ENCODE peak calls at places on chromosomes 16 and 17, in four cellular contexts. One of them, this sample, is unnamed.

GRCh38 chr17:63929860-63930766 is 2.0 kb downstream of the CD79B start:
- DNase-seq in PC-3: no peak
- DNase-seq in left ventricle myocardium inferior: no peak
- DNase-seq in fibroblast of lung: no peak
- DNase-seq in this sample: no peak

GRCh38 chr16:19008245-19008644 is 24.5 kb downstream of the TMC7 start:
- DNase-seq in PC-3: peak; percentile 50
- DNase-seq in left ventricle myocardium inferior: no peak
- DNase-seq in fibroblast of lung: peak; percentile 98
- DNase-seq in this sample: no peak

GRCh38 chr17:67477687-67478086 is 100.6 kb downstream of the PITPNC1 start:
- DNase-seq in left ventricle myocardium inferior: no peak
- DNase-seq in PC-3: peak; percentile 88
- DNase-seq in fibroblast of lung: peak; percentile 69
- DNase-seq in this sample: no peak

GRCh38 chr16:69827527-69827926 is 65.4 kb downstream of the WWP2 start:
- DNase-seq in left ventricle myocardium inferior: no peak
- DNase-seq in fibroblast of lung: no peak
- DNase-seq in PC-3: no peak
- DNase-seq in this sample: no peak

GRCh38 chr17:4968166-4968915 is 724 bp upstream of the SPAG7 start:
- DNase-seq in fibroblast of lung: no peak
- DNase-seq in PC-3: no peak
- DNase-seq in left ventricle myocardium inferior: no peak
- DNase-seq in this sample: peak; percentile 63

GRCh38 chr16:72561-73537 is at the start of gene RHBDF1:
- DNase-seq in fibroblast of lung: no peak
- DNase-seq in left ventricle myocardium inferior: peak; percentile 69
- DNase-seq in PC-3: peak; percentile 63
- DNase-seq in this sample: peak; percentile 10

GRCh38 chr16:57732011-57732410 is 3.6 kb upstream of the KATNB1 start:
- DNase-seq in fibroblast of lung: no peak
- DNase-seq in PC-3: no peak
- DNase-seq in left ventricle myocardium inferior: no peak
- DNase-seq in this sample: no peak

GRCh38 chr17:59234631-59235030 is 14.3 kb downstream of the GDPD1 start:
- DNase-seq in left ventricle myocardium inferior: no peak
- DNase-seq in PC-3: no peak
- DNase-seq in fibroblast of lung: no peak
- DNase-seq in this sample: no peak

GRCh38 chr16:27313422-27314160 is at the start of gene IL4R:
- DNase-seq in PC-3: peak; percentile 48
- DNase-seq in fibroblast of lung: peak; percentile 75
- DNase-seq in left ventricle myocardium inferior: peak; percentile 74
- DNase-seq in this sample: peak; percentile 77

GRCh38 chr16:30368122-30368791 is 2.0 kb downstream of the TBC1D10B start:
- DNase-seq in fibroblast of lung: peak; percentile 45
- DNase-seq in left ventricle myocardium inferior: no peak
- DNase-seq in PC-3: peak; percentile 51
- DNase-seq in this sample: no peak

GRCh38 chr16:8685617-8686016 is 11.2 kb downstream of the ABAT start:
- DNase-seq in PC-3: no peak
- DNase-seq in fibroblast of lung: no peak
- DNase-seq in left ventricle myocardium inferior: no peak
- DNase-seq in this sample: no peak

GRCh38 chr17:48429638-48430586 is at the start of gene SKAP1:
- DNase-seq in left ventricle myocardium inferior: no peak
- DNase-seq in PC-3: no peak
- DNase-seq in fibroblast of lung: no peak
- DNase-seq in this sample: peak; percentile 76

GRCh38 chr17:74780443-74781238 is 4.5 kb upstream of the NAT9 start:
- DNase-seq in PC-3: peak; percentile 57
- DNase-seq in fibroblast of lung: no peak
- DNase-seq in left ventricle myocardium inferior: no peak
- DNase-seq in this sample: peak; percentile 41

GRCh38 chr17:77843878-77844260 is 114.6 kb upstream of the TNRC6C start:
- DNase-seq in PC-3: no peak
- DNase-seq in left ventricle myocardium inferior: no peak
- DNase-seq in fibroblast of lung: peak; percentile 29
- DNase-seq in this sample: no peak

GRCh38 chr16:69112285-69113129 is 7.1 kb downstream of the HAS3 start:
- DNase-seq in left ventricle myocardium inferior: peak; percentile 42
- DNase-seq in PC-3: peak; percentile 38
- DNase-seq in fibroblast of lung: no peak
- DNase-seq in this sample: no peak

GRCh38 chr17:34998205-34998604 is 17.9 kb downstream of the LIG3 start:
- DNase-seq in fibroblast of lung: peak; percentile 60
- DNase-seq in left ventricle myocardium inferior: peak; percentile 72
- DNase-seq in PC-3: peak; percentile 66
- DNase-seq in this sample: peak; percentile 77

GRCh38 chr17:41377546-41377945 is 4.6 kb downstream of the KRT34 start:
- DNase-seq in left ventricle myocardium inferior: no peak
- DNase-seq in PC-3: peak; percentile 39
- DNase-seq in fibroblast of lung: peak; percentile 19
- DNase-seq in this sample: no peak

GRCh38 chr16:51881731-51882130 is 665.2 kb downstream of the TOX3 start:
- DNase-seq in fibroblast of lung: peak; percentile 76
- DNase-seq in left ventricle myocardium inferior: no peak
- DNase-seq in PC-3: no peak
- DNase-seq in this sample: no peak

GRCh38 chr17:29588561-29589411 is 662 bp downstream of the GIT1 start:
- DNase-seq in fibroblast of lung: peak; percentile 24
- DNase-seq in PC-3: peak; percentile 15
- DNase-seq in left ventricle myocardium inferior: no peak
- DNase-seq in this sample: peak; percentile 36

GRCh38 chr17:53749178-53749577 is 73.5 kb upstream of the KIF2B start:
- DNase-seq in fibroblast of lung: peak; percentile 73
- DNase-seq in PC-3: peak; percentile 55
- DNase-seq in left ventricle myocardium inferior: no peak
- DNase-seq in this sample: no peak

GRCh38 chr17:64449545-64449944 is 630 bp downstream of the MILR1 start:
- DNase-seq in PC-3: no peak
- DNase-seq in fibroblast of lung: no peak
- DNase-seq in left ventricle myocardium inferior: no peak
- DNase-seq in this sample: no peak

GRCh38 chr17:36935681-36936454 is 1.4 kb upstream of the LHX1 start:
- DNase-seq in fibroblast of lung: no peak
- DNase-seq in PC-3: no peak
- DNase-seq in left ventricle myocardium inferior: no peak
- DNase-seq in this sample: no peak

GRCh38 chr16:19130852-19131808 is 17.4 kb downstream of the ITPRIPL2 start:
- DNase-seq in fibroblast of lung: peak; percentile 84
- DNase-seq in left ventricle myocardium inferior: peak; percentile 54
- DNase-seq in PC-3: peak; percentile 37
- DNase-seq in this sample: no peak

GRCh38 chr16:16025214-16025968 is 76.0 kb downstream of the ABCC1 start:
- DNase-seq in fibroblast of lung: peak; percentile 97
- DNase-seq in left ventricle myocardium inferior: no peak
- DNase-seq in PC-3: peak; percentile 70
- DNase-seq in this sample: peak; percentile 65

GRCh38 chr17:60594747-60595146 is 5.2 kb upstream of the PPM1D start:
- DNase-seq in left ventricle myocardium inferior: no peak
- DNase-seq in fibroblast of lung: no peak
- DNase-seq in PC-3: no peak
- DNase-seq in this sample: no peak

GRCh38 chr17:75679706-75680201 is 12.6 kb downstream of the SAP30BP start:
- DNase-seq in left ventricle myocardium inferior: no peak
- DNase-seq in PC-3: peak; percentile 91
- DNase-seq in fibroblast of lung: peak; percentile 41
- DNase-seq in this sample: no peak

GRCh38 chr16:2969545-2970521 is 685 bp downstream of the PAQR4 start:
- DNase-seq in left ventricle myocardium inferior: peak; percentile 59
- DNase-seq in PC-3: peak; percentile 66
- DNase-seq in fibroblast of lung: peak; percentile 41
- DNase-seq in this sample: peak; percentile 44

GRCh38 chr17:68352041-68352440 is 60.7 kb downstream of the ARSG start:
- DNase-seq in left ventricle myocardium inferior: no peak
- DNase-seq in PC-3: no peak
- DNase-seq in fibroblast of lung: peak; percentile 8
- DNase-seq in this sample: no peak

GRCh38 chr17:75241502-75241901 is 19.9 kb downstream of the GGA3 start:
- DNase-seq in fibroblast of lung: no peak
- DNase-seq in PC-3: no peak
- DNase-seq in left ventricle myocardium inferior: no peak
- DNase-seq in this sample: no peak

GRCh38 chr17:68016838-68017237 is 18.7 kb upstream of the KPNA2 start:
- DNase-seq in left ventricle myocardium inferior: no peak
- DNase-seq in PC-3: no peak
- DNase-seq in fibroblast of lung: no peak
- DNase-seq in this sample: no peak

GRCh38 chr16:17602678-17603077 is 131.9 kb upstream of the XYLT1 start:
- DNase-seq in left ventricle myocardium inferior: no peak
- DNase-seq in PC-3: no peak
- DNase-seq in fibroblast of lung: no peak
- DNase-seq in this sample: no peak

GRCh38 chr16:12462690-12463646 is 340.7 kb downstream of the CPPED1 start:
- DNase-seq in fibroblast of lung: peak; percentile 85
- DNase-seq in left ventricle myocardium inferior: no peak
- DNase-seq in PC-3: no peak
- DNase-seq in this sample: no peak

GRCh38 chr16:78720416-78720815 is 621.0 kb downstream of the WWOX start:
- DNase-seq in left ventricle myocardium inferior: no peak
- DNase-seq in PC-3: no peak
- DNase-seq in fibroblast of lung: no peak
- DNase-seq in this sample: no peak

GRCh38 chr17:50184057-50184456 is 17.4 kb downstream of the COL1A1 start:
- DNase-seq in left ventricle myocardium inferior: no peak
- DNase-seq in fibroblast of lung: peak; percentile 41
- DNase-seq in PC-3: no peak
- DNase-seq in this sample: no peak
- H3K4me3 ChIP-seq in left ventricle myocardium inferior: no peak overlapping the region
- H3K4me3 ChIP-seq in fibroblast of lung: no peak overlapping the region
- H3K4me3 ChIP-seq in PC-3: no peak overlapping the region
- H3K4me3 ChIP-seq in this sample: peak overlapping the region; percentile 19

GRCh38 chr16:1559446-1559975 is 26.0 kb downstream of the TMEM204 start:
- DNase-seq in left ventricle myocardium inferior: no peak
- DNase-seq in fibroblast of lung: no peak
- DNase-seq in PC-3: no peak
- DNase-seq in this sample: peak; percentile 74

GRCh38 chr16:1561836-1562235 is 28.4 kb downstream of the TMEM204 start:
- DNase-seq in PC-3: no peak
- DNase-seq in left ventricle myocardium inferior: no peak
- DNase-seq in fibroblast of lung: no peak
- DNase-seq in this sample: no peak

GRCh38 chr16:1560866-1561265 is 27.4 kb downstream of the TMEM204 start:
- DNase-seq in left ventricle myocardium inferior: no peak
- DNase-seq in fibroblast of lung: no peak
- DNase-seq in PC-3: no peak
- DNase-seq in this sample: no peak

GRCh38 chr16:1561266-1561665 is 27.8 kb downstream of the TMEM204 start:
- DNase-seq in PC-3: no peak
- DNase-seq in left ventricle myocardium inferior: no peak
- DNase-seq in fibroblast of lung: no peak
- DNase-seq in this sample: no peak

DNA sequence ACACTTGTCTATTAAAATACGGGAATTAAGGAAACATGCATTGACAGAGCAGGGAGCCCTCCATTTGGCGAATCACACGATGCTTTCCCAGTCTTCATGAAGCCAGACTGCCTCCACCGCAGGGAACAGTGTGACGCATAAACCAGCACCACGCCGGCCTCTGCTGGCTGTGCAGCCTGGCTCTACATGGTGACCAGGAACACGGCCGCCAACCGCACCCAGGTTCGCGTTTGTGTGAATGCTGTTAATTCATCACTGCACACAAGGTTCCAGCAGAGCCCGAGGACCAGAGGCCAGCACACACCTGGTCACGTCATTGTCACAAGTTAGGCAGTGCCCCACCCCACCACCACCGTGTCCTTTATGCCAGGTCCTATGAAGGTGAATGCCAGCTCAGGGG is 26.7 kb downstream of the TMEM204 start:
- DNase-seq in fibroblast of lung: no peak
- DNase-seq in left ventricle myocardium inferior: no peak
- DNase-seq in PC-3: no peak
- DNase-seq in this sample: no peak
- H3K27me3 ChIP-seq in fibroblast of lung: no peaks in the 10 kb centered on the region
- H3K27me3 ChIP-seq in left ventricle myocardium inferior: no peaks in the 10 kb centered on the region
- H3K27me3 ChIP-seq in PC-3: no peaks in the 10 kb centered on the region
- H3K27me3 ChIP-seq in this sample: no peaks in the 10 kb centered on the region

DNA sequence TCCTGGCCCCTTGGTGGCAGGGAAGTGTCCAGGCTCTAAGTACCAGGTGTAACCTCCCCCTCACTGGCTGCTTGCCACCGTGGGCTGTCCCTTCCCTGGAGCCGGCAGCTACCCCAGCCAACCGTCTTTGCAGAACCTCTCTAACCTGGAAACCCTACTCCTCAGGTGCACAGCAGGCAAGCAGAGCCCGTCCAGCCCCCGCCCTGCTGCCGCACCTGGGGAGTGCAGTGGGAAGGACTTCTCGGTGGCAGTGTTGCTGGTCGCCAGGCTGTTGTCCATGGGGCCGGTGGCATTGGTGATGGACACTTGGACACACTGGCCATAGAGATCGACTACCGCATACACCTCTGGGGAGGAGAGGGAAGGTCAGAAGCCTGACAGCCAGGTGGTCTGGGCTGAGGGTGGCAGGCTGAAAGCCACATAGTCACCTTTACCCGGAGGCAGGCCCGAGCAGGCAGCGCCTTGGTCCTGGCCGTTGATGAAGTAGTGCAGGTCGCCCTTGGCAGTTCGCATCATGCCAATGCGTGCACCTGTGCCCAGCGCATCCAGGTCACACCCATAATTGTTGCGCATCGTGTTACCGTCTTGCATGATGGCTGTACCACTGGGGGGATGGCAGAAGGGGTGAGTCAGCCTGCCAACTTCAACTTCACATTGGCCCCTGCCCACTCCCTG is 6.5 kb downstream of the NEURL4 start:
- DNase-seq in left ventricle myocardium inferior: no peak
- DNase-seq in PC-3: no peak
- DNase-seq in fibroblast of lung: no peak
- DNase-seq in this sample: no peak
- H3K36me3 ChIP-seq in left ventricle myocardium inferior: peaks cover 89% of the 10 kb centered on the region
- H3K36me3 ChIP-seq in PC-3: peaks cover 11% of the 10 kb centered on the region
- H3K36me3 ChIP-seq in fibroblast of lung: peaks cover 34% of the 10 kb centered on the region
- H3K36me3 ChIP-seq in this sample: peaks cover 39% of the 10 kb centered on the region

DNA sequence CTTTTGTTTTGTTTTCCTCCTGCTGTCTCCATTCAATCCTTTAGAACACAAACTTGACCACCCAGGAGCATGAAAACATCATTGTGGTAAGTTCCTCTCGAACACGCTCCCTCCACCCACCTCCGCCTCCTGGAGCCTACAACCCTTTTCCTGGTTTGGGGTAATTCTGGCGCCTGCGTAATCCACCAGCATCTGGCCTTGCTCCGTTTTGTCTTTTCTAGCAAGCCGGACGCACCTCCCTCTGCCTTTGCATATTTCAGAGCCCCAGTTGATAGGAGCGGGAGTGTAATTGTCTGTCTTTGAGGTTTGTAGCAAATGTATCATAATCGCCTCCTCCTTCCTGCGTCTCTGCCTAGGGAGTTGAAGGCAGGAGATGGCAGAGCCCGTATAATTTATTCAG is 121.4 kb upstream of the PLCG2 start:
- DNase-seq in fibroblast of lung: no peak
- DNase-seq in PC-3: no peak
- DNase-seq in left ventricle myocardium inferior: no peak
- DNase-seq in this sample: no peak
- H3K4me3 ChIP-seq in fibroblast of lung: no peak overlapping the region
- H3K4me3 ChIP-seq in PC-3: no peak overlapping the region
- H3K4me3 ChIP-seq in left ventricle myocardium inferior: no peak overlapping the region
- H3K4me3 ChIP-seq in this sample: no peak overlapping the region

GRCh38 chr16:88835383-88835782 is 21.4 kb downstream of the GALNS start:
- DNase-seq in PC-3: no peak
- DNase-seq in fibroblast of lung: peak; percentile 24
- DNase-seq in left ventricle myocardium inferior: no peak
- DNase-seq in this sample: no peak
- H3K27me3 ChIP-seq in PC-3: no peaks in the 10 kb centered on the region
- H3K27me3 ChIP-seq in fibroblast of lung: no peaks in the 10 kb centered on the region
- H3K27me3 ChIP-seq in left ventricle myocardium inferior: no peaks in the 10 kb centered on the region
- H3K27me3 ChIP-seq in this sample: no peaks in the 10 kb centered on the region